ENCODE peak calls at places on chromosomes 4 and X, in nine cellular contexts. O is fibroblast of lung, K is fibroblast of the conjunctiva, T is prostate gland, M is tibial artery, H is GM12891, R is chondrocyte, C is dorsolateral prefrontal cortex, U is NCI-H69. Y is an unnamed sample.

GRCh38 chrX:148459343-148459742 is 41.1 kb upstream of the AFF2 start:
- DNase-seq in C (no peak), R (no peak), H (no peak), O (no peak), K (no peak), U (no peak), M (no peak), T (no peak), Y (no peak)

GRCh38 chr4:8329859-8330761 is 60.6 kb downstream of the HTRA3 start:
- DNase-seq in O (no peak), C (peak), K (no peak), U (no peak), R (peak), H (no peak), T (no peak), M (peak), Y (no peak)

GRCh38 chr4:129822708-129823504 is 727.0 kb downstream of the C4orf33 start:
- DNase-seq in C (no peak), U (peak), H (no peak), R (no peak), O (peak), M (no peak), K (no peak), T (no peak), Y (no peak)

GRCh38 chrX:44596277-44596676 is 53.6 kb upstream of the FUNDC1 start:
- DNase-seq in H (peak), C (no peak), O (no peak), M (no peak), T (no peak), K (no peak), R (no peak), U (no peak), Y (no peak)

GRCh38 chr4:120156115-120156718 is 89.6 kb upstream of the MAD2L1 start:
- DNase-seq in M (no peak), T (peak), U (peak), C (no peak), K (peak), O (peak), H (no peak), R (no peak), Y (no peak)

GRCh38 chrX:41350976-41351569 is 17.1 kb downstream of the DDX3X start:
- DNase-seq in M (no peak), K (no peak), C (no peak), T (no peak), R (no peak), H (no peak), U (peak), O (no peak), Y (no peak)

GRCh38 chr4:41204400-41204978 is 9.9 kb downstream of the APBB2 start:
- DNase-seq in O (peak), T (no peak), M (no peak), C (no peak), U (no peak), H (no peak), R (no peak), K (no peak), Y (no peak)

GRCh38 chr4:84167579-84167978 is 331.5 kb downstream of the NKX6-1 start:
- DNase-seq in K (no peak), U (no peak), T (no peak), M (no peak), R (no peak), C (no peak), O (no peak), H (no peak), Y (no peak)

GRCh38 chr4:141435446-141436225 is 200.7 kb upstream of the IL15 start:
- DNase-seq in H (no peak), U (no peak), O (peak), K (no peak), M (no peak), C (no peak), R (no peak), T (no peak), Y (no peak)

GRCh38 chr4:99642725-99643489 is 14.7 kb downstream of the C4orf54 start:
- DNase-seq in M (peak), K (no peak), C (no peak), H (no peak), U (no peak), T (no peak), O (no peak), R (no peak), Y (no peak)

GRCh38 chr4:26451597-26451996 is 38.7 kb downstream of the CCKAR start:
- DNase-seq in H (no peak), T (no peak), K (no peak), C (no peak), O (peak), U (no peak), M (no peak), R (no peak), Y (no peak)

GRCh38 chr4:54764501-54764900 is 106.7 kb downstream of the KIT start:
- DNase-seq in T (no peak), R (no peak), K (no peak), M (no peak), O (no peak), H (no peak), C (no peak), U (peak), Y (no peak)

GRCh38 chr4:3777669-3778068 is 11.5 kb downstream of the ADRA2C start:
- DNase-seq in M (no peak), K (no peak), H (no peak), O (no peak), T (no peak), C (no peak), R (no peak), U (no peak), Y (no peak)

GRCh38 chr4:186068581-186069402 is at the start of gene TLR3:
- DNase-seq in R (no peak), H (no peak), U (no peak), O (peak), K (no peak), M (no peak), C (no peak), T (no peak), Y (no peak)

GRCh38 chr4:10100734-10101216 is 15.8 kb downstream of the WDR1 start:
- DNase-seq in M (peak), O (no peak), H (no peak), T (no peak), U (no peak), C (no peak), K (no peak), R (no peak), Y (no peak)

GRCh38 chr4:151012836-151013235 is 2.2 kb downstream of the LRBA start:
- DNase-seq in T (peak), C (no peak), O (no peak), U (peak), R (no peak), M (no peak), K (no peak), H (no peak), Y (no peak)

GRCh38 chrX:153649178-153649914 is 2.3 kb downstream of the DUSP9 start:
- DNase-seq in M (peak), U (peak), T (no peak), C (peak), K (no peak), H (peak), O (no peak), R (peak), Y (no peak)

GRCh38 chr4:114563536-114564315 is 34.9 kb upstream of the UGT8 start:
- DNase-seq in C (no peak), U (no peak), M (no peak), O (peak), H (no peak), K (no peak), R (no peak), T (no peak), Y (no peak)

GRCh38 chrX:49106930-49107329 is 16.6 kb downstream of the GPKOW start:
- DNase-seq in C (no peak), U (peak), R (no peak), O (peak), H (no peak), K (peak), M (no peak), T (no peak), Y (peak)

GRCh38 chrX:44904542-44905115 is 31.6 kb downstream of the KDM6A start:
- DNase-seq in U (no peak), M (no peak), C (no peak), K (no peak), R (no peak), O (peak), T (no peak), H (no peak), Y (no peak)

GRCh38 chr4:106775636-106776035 is 260.5 kb downstream of the DKK2 start:
- DNase-seq in R (no peak), K (no peak), T (no peak), U (no peak), O (no peak), M (no peak), C (no peak), H (no peak), Y (no peak)

GRCh38 chrX:1207496-1208025 is 4.9 kb downstream of the CRLF2 start:
- DNase-seq in H (no peak), U (no peak), T (no peak), R (peak), K (no peak), M (no peak), C (no peak), O (no peak), Y (no peak)

GRCh38 chr4:178427663-178428062 is 985.4 kb upstream of the AGA start:
- DNase-seq in R (no peak), T (no peak), C (no peak), U (no peak), K (no peak), O (no peak), M (no peak), H (no peak), Y (no peak)

GRCh38 chr4:83082777-83083176 is 31.8 kb downstream of the PLAC8 start:
- DNase-seq in K (no peak), T (no peak), M (no peak), R (no peak), O (peak), H (no peak), U (peak), C (no peak), Y (peak)

GRCh38 chr4:148216866-148217814 is 225.1 kb downstream of the NR3C2 start:
- DNase-seq in R (no peak), U (no peak), K (no peak), T (no peak), M (no peak), H (peak), O (peak), C (no peak), Y (no peak)

GRCh38 chrX:123993326-123993725 is 31.8 kb downstream of the STAG2 start:
- DNase-seq in T (no peak), K (no peak), H (no peak), O (peak), U (peak), M (no peak), R (no peak), C (no peak), Y (no peak)

GRCh38 chr4:2825184-2825506 is 18.5 kb upstream of the ADD1 start:
- DNase-seq in O (no peak), C (no peak), T (no peak), K (no peak), R (no peak), U (no peak), M (no peak), H (no peak), Y (no peak)

GRCh38 chr4:95742872-95743271 is 97.0 kb upstream of the PDHA2 start:
- DNase-seq in R (no peak), U (no peak), C (no peak), K (no peak), M (no peak), T (no peak), H (no peak), O (peak), Y (no peak)

GRCh38 chr4:126269106-126269505 is 954.4 kb downstream of the FAT4 start:
- DNase-seq in H (no peak), M (no peak), O (peak), C (no peak), T (no peak), U (no peak), R (no peak), K (no peak), Y (no peak)

GRCh38 chr4:159966741-159967140 is 863.9 kb downstream of the RAPGEF2 start:
- DNase-seq in R (no peak), K (no peak), C (no peak), O (no peak), U (no peak), H (no peak), T (no peak), M (no peak), Y (no peak)

GRCh38 chrX:123731987-123732678 is 719 bp downstream of the THOC2 start:
- DNase-seq in M (peak), U (peak), H (no peak), R (no peak), C (no peak), K (no peak), T (no peak), O (peak), Y (no peak)

GRCh38 chr4:23235613-23236390 is 543.1 kb downstream of the GBA3 start:
- DNase-seq in T (no peak), C (no peak), K (no peak), M (no peak), U (peak), O (peak), R (no peak), H (no peak), Y (no peak)

GRCh38 chrX:71609095-71609750 is 9.1 kb downstream of the CXCR3 start:
- DNase-seq in K (no peak), C (no peak), U (no peak), H (no peak), T (no peak), R (no peak), M (no peak), O (no peak), Y (no peak)

GRCh38 chrX:574355-574754 is 56.2 kb upstream of the SHOX start:
- DNase-seq in O (no peak), K (no peak), M (no peak), H (no peak), C (no peak), T (no peak), U (no peak), R (no peak), Y (no peak)

GRCh38 chr4:22187203-22187835 is 238.7 kb upstream of the KCNIP4 start:
- DNase-seq in T (no peak), H (no peak), O (no peak), U (peak), K (no peak), R (no peak), M (no peak), C (no peak), Y (no peak)

GRCh38 chrX:23952401-23952800 is 44.6 kb downstream of the CXorf58 start:
- DNase-seq in R (no peak), U (no peak), T (no peak), M (no peak), O (no peak), K (no peak), H (no peak), C (no peak), Y (no peak)

GRCh38 chr4:6560416-6561172 is 14.4 kb upstream of the MAN2B2 start:
- DNase-seq in O (peak), U (no peak), T (no peak), R (no peak), C (no peak), K (no peak), M (no peak), H (no peak), Y (no peak)

GRCh38 chr4:107718351-107718965 is 1.6 kb downstream of the PAPSS1 start:
- DNase-seq in K (no peak), M (no peak), T (no peak), H (no peak), U (no peak), R (no peak), C (no peak), O (peak), Y (no peak)

Y was measured in hippocampal formation.